ENCODE peak calls at places on chromosomes 12 and 14, in six cellular contexts. One of them, this sample, is unnamed.

GRCh38 chr12:53585726-53586125 is 40.5 kb downstream of the ATF7 start:
- DNase-seq in HCT116: no peak
- DNase-seq in IMR-90: no peak
- DNase-seq in stomach: no peak
- DNase-seq in testis: no peak
- DNase-seq in prostate gland: no peak
- DNase-seq in this sample: no peak

GRCh38 chr12:98796745-98797144 is 151.7 kb downstream of the APAF1 start:
- DNase-seq in testis: no peak
- DNase-seq in HCT116: no peak
- DNase-seq in stomach: no peak
- DNase-seq in prostate gland: no peak
- DNase-seq in IMR-90: no peak
- DNase-seq in this sample: no peak

GRCh38 chr14:103123128-103123633 is at the start of gene TNFAIP2:
- DNase-seq in testis: no peak
- DNase-seq in IMR-90: no peak
- DNase-seq in stomach: no peak
- DNase-seq in HCT116: no peak
- DNase-seq in prostate gland: no peak
- DNase-seq in this sample: no peak

GRCh38 chr12:51631591-51631990 is 40.6 kb downstream of the SCN8A start:
- DNase-seq in HCT116: peak
- DNase-seq in prostate gland: no peak
- DNase-seq in IMR-90: peak
- DNase-seq in testis: no peak
- DNase-seq in stomach: no peak
- DNase-seq in this sample: no peak

GRCh38 chr12:84348582-84348981 is 564.0 kb downstream of the SLC6A15 start:
- DNase-seq in stomach: no peak
- DNase-seq in IMR-90: no peak
- DNase-seq in prostate gland: no peak
- DNase-seq in HCT116: no peak
- DNase-seq in testis: no peak
- DNase-seq in this sample: no peak

GRCh38 chr14:24204163-24205146 is 1.0 kb upstream of the TSSK4 start:
- DNase-seq in prostate gland: no peak
- DNase-seq in IMR-90: no peak
- DNase-seq in HCT116: no peak
- DNase-seq in testis: no peak
- DNase-seq in stomach: no peak
- DNase-seq in this sample: no peak

GRCh38 chr14:59221558-59221957 is 33.1 kb downstream of the DAAM1 start:
- DNase-seq in prostate gland: no peak
- DNase-seq in HCT116: no peak
- DNase-seq in IMR-90: peak
- DNase-seq in stomach: no peak
- DNase-seq in testis: no peak
- DNase-seq in this sample: no peak

GRCh38 chr12:115085594-115085993 is 401.6 kb upstream of the TBX3 start:
- DNase-seq in testis: no peak
- DNase-seq in prostate gland: no peak
- DNase-seq in stomach: no peak
- DNase-seq in HCT116: no peak
- DNase-seq in IMR-90: no peak
- DNase-seq in this sample: no peak

GRCh38 chr12:67671419-67671818 is 22.9 kb downstream of the DYRK2 start:
- DNase-seq in HCT116: no peak
- DNase-seq in IMR-90: peak
- DNase-seq in testis: no peak
- DNase-seq in prostate gland: no peak
- DNase-seq in stomach: no peak
- DNase-seq in this sample: no peak

GRCh38 chr12:124411953-124412645 is 117.2 kb downstream of the RFLNA start:
- DNase-seq in prostate gland: no peak
- DNase-seq in HCT116: no peak
- DNase-seq in testis: no peak
- DNase-seq in stomach: no peak
- DNase-seq in IMR-90: no peak
- DNase-seq in this sample: no peak

DNA sequence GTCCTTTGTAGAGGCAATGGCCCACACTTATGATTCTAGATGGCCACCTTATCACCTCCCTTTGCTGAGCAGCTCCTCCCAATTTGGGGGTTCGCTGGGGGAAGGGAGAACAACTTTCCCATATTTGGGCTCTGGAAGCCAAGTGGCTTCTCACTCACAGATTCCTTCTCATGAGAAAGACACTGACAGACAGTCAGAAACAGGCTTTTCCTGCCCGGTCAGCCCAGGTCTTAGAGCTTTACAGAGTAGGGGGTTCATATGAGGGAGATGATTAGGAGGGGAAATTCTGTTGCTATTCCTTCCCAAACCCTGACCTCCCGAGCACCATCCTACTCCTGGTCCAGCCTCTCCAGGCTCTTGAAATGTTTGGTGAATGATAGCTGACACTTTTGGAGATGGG is 60.1 kb upstream of the HSPB8 start:
- DNase-seq in stomach: no peak
- DNase-seq in prostate gland: no peak
- DNase-seq in IMR-90: no peak
- DNase-seq in testis: no peak
- DNase-seq in HCT116: no peak
- DNase-seq in this sample: no peak
- H3K27ac ChIP-seq in stomach: no peak
- H3K27ac ChIP-seq in prostate gland: no peak
- H3K27ac ChIP-seq in IMR-90: no peak
- H3K27ac ChIP-seq in testis: no peak
- H3K27ac ChIP-seq in HCT116: no peak
- H3K27ac ChIP-seq in this sample: no peak

DNA sequence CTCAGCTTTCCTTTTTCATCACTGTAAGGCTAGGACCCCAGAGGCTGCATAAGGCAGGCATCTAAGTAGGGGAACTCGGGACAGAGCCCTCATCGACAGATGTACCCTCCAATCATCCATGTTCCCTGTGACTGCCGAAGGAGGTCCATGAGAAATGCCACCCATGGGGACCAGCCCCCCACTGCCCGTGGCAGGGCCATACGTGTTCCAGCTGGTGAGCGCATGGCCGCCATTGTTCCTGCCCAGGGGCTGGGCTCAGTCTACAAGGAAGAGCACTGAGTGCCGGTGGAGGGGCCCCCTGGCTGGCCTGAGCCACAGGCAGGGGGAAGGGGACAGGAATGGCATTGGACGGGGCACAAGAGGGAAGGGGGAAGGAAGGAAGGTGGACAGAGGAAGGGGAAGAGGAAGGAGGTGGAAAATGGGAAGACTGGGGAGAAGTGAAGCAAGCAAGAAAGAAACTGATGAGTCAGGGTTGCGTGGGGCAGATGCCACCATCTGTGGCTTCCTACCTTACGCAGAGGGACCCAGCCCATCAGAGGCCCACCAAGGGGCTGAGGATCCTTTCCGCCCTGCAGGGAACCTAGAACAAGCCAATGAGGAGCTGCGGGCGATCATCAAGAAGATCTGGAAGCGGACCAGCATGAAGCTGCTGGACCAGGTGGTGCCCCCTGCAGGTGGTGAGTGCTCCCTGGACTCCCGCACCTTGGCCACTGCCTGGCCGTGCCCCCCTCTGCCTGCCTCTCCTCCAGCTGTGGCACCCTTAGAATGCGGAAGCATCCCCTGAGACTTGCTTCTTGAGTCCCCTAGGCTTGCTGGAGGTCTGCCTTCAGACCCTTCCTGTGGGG is 120.6 kb upstream of the FKBP4 start:
- DNase-seq in prostate gland: no peak
- DNase-seq in HCT116: peak
- DNase-seq in testis: no peak
- DNase-seq in IMR-90: no peak
- DNase-seq in stomach: peak
- DNase-seq in this sample: no peak
- TF ChIP-seq CTCF in prostate gland: no peak
- TF ChIP-seq CTCF in HCT116: no peak
- TF ChIP-seq CTCF in testis: no peak
- TF ChIP-seq CTCF in IMR-90: peak
- TF ChIP-seq CTCF in stomach: no peak
- TF ChIP-seq CTCF in this sample: no peak

DNA sequence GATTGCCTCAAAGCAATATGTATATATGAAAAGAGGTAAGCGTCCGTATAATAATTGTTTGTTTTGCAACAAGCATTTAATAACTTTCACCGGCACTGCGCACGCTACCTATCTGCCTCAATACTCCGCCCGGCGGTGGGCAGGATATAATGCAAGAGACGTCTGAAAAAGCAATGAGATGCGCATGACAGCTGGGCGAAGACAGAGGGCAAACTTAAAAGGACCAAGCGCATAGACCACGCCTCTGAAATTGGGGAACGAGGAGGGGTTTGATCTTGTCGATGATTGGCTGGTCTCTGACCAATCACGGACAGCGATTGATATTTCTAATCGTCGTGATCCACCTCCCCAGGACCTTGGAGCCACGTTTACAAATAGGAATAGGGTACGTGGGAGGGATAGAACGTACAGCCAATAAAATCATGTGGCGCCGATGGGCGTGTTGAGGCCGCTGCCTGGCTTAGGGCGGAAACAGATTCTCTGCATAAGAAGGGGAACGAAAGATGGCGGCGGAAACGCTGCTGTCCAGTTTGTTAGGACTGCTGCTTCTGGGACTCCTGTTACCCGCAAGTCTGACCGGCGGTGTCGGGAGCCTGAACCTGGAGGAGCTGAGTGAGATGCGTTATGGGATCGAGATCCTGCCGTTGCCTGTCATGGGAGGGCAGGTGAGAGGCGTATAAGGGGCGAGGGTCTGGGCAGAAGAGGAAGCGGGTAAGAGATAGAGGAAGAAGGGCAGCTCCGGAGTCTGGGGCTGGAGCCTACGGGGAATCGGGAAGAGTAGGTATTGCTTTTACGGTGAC is at the start of gene OS9:
- DNase-seq in HCT116: peak
- DNase-seq in testis: peak
- DNase-seq in IMR-90: peak
- DNase-seq in stomach: peak
- DNase-seq in prostate gland: peak
- DNase-seq in this sample: peak
- TF ChIP-seq POLR2A in HCT116: peak
- TF ChIP-seq POLR2A in testis: peak
- TF ChIP-seq POLR2A in IMR-90: peak
- TF ChIP-seq POLR2A in stomach: no peak
- TF ChIP-seq POLR2A in prostate gland: peak
- TF ChIP-seq POLR2A in this sample: peak

GRCh38 chr14:64210211-64210610 is 84.0 kb downstream of the ESR2 start:
- DNase-seq in prostate gland: no peak
- DNase-seq in testis: no peak
- DNase-seq in stomach: no peak
- DNase-seq in IMR-90: no peak
- DNase-seq in HCT116: no peak
- DNase-seq in this sample: peak
- H3K27ac ChIP-seq in prostate gland: no peak
- H3K27ac ChIP-seq in testis: no peak
- H3K27ac ChIP-seq in stomach: no peak
- H3K27ac ChIP-seq in IMR-90: no peak
- H3K27ac ChIP-seq in HCT116: no peak
- H3K27ac ChIP-seq in this sample: peak

DNA sequence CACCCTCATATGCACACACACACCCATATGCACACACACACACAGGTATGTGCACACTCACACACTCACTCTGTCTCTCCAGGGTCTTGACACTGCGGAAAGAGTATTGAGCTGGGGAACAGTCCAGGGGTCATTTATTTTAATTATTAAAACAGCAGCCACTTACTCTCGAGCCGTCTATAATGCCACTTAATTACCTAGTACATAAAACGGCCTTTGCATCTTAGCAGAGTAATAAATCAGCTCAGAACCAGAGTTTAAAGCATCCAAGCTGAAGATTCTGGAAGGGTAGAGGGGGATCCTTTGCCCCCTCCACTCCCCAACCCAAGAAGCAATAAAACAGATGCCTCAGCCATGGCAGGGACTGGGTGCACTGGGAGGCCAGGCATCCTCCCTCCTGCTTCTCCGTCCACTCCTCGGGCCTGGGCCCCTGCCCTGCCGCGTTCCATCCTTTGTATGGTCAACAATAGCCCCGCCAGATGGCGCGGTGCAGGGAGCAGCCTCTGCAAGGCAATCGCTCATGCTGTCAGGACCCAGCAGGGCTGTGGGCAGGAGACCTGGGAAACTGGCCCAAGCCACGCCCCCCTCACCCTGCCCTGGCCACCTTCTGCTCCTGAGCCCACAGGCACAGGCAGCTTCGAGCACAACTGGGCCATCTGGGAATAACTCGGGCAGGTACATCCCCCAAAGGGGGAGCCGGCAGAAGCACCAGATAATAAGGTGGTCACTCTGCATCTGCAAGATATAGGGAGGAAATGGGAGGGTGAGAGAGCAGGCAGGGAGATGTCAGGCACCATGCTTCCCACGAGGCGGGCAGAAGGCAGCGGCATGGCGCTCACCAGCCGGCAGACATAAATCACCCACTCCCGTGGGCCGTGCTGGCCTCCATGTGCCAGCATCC is 40.9 kb downstream of the CCDC85C start:
- DNase-seq in prostate gland: peak
- DNase-seq in IMR-90: peak
- DNase-seq in testis: peak
- DNase-seq in stomach: peak
- DNase-seq in HCT116: no peak
- DNase-seq in this sample: peak
- TF ChIP-seq CTCF in prostate gland: peak
- TF ChIP-seq CTCF in IMR-90: peak
- TF ChIP-seq CTCF in testis: no peak
- TF ChIP-seq CTCF in stomach: no peak
- TF ChIP-seq CTCF in HCT116: no peak
- TF ChIP-seq CTCF in this sample: peak

GRCh38 chr14:100203962-100204834 is 34.7 kb upstream of the YY1 start:
- DNase-seq in HCT116: no peak
- DNase-seq in testis: no peak
- DNase-seq in IMR-90: peak
- DNase-seq in stomach: peak
- DNase-seq in prostate gland: no peak
- DNase-seq in this sample: peak
- TF ChIP-seq POLR2A in HCT116: no peak
- TF ChIP-seq POLR2A in testis: no peak
- TF ChIP-seq POLR2A in IMR-90: no peak
- TF ChIP-seq POLR2A in stomach: no peak
- TF ChIP-seq POLR2A in prostate gland: no peak
- TF ChIP-seq POLR2A in this sample: no peak

DNA sequence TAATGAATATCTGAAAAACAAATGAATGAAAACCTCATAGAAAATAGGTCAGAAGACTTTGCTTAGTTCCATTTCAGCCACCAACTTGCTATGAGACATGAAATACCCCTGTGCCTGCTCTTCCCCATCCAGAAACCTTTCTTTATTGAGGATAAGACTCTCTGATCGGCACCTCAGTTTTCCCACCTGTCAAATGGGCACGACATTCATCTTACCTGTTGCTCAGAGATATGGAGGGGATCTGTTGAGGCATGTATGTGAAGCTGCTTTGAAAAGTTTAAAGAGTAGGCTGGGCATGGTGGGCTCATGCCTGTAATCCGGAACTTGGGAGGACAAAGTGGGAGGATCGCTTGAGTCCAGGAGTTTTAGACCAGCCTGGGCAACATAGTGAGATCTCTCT is 41.8 kb downstream of the MAP1LC3B2 start:
- DNase-seq in prostate gland: no peak
- DNase-seq in testis: no peak
- DNase-seq in IMR-90: no peak
- DNase-seq in stomach: no peak
- DNase-seq in HCT116: no peak
- DNase-seq in this sample: no peak
- H3K27ac ChIP-seq in prostate gland: no peak
- H3K27ac ChIP-seq in testis: no peak
- H3K27ac ChIP-seq in IMR-90: no peak
- H3K27ac ChIP-seq in stomach: no peak
- H3K27ac ChIP-seq in HCT116: no peak
- H3K27ac ChIP-seq in this sample: no peak

This sample was measured in ovary.